ENCODE peak calls at places on chromosomes 4 and X, in ten cellular contexts. J, G, T, R, W, M, Z, B, F and Y are unnamed samples.

GRCh38 chr4:175215657-175216056 is 297.5 kb downstream of the ADAM29 start:
- DNase-seq in J (no peak), G (no peak), T (no peak), R (no peak), W (no peak), M (no peak), Z (no peak), B (no peak), F (no peak), Y (no peak)

GRCh38 chr4:182748949-182749348 is 168.2 kb downstream of the DCTD start:
- DNase-seq in J (no peak), G (no peak), T (no peak), R (no peak), W (no peak), M (no peak), Z (no peak), B (no peak), F (no peak), Y (no peak)

GRCh38 chrX:79259073-79259689 is 108.0 kb downstream of the ITM2A start:
- DNase-seq in J (no peak), G (no peak), T (peak), R (peak), W (peak), M (peak), Z (no peak), B (no peak), F (no peak), Y (peak)

GRCh38 chr4:26885912-26886274 is 25.3 kb downstream of the STIM2 start:
- DNase-seq in J (no peak), G (no peak), T (peak), R (peak), W (no peak), M (peak), Z (no peak), B (no peak), F (no peak), Y (no peak)

GRCh38 chr4:186226521-186227189 is 652 bp upstream of the KLKB1 start:
- DNase-seq in J (peak), G (no peak), T (no peak), R (no peak), W (no peak), M (no peak), Z (no peak), B (no peak), F (no peak), Y (no peak)

GRCh38 chrX:97797076-97797475 is 913.4 kb downstream of the RPA4 start:
- DNase-seq in J (no peak), G (no peak), T (no peak), R (no peak), W (no peak), M (no peak), Z (no peak), B (no peak), F (no peak), Y (no peak)

GRCh38 chrX:56726609-56727008 is 2.4 kb upstream of the NBDY start:
- DNase-seq in J (no peak), G (no peak), T (no peak), R (peak), W (no peak), M (peak), Z (no peak), B (no peak), F (no peak), Y (no peak)

GRCh38 chr4:134328741-134329140 is 127.2 kb upstream of the PABPC4L start:
- DNase-seq in J (no peak), G (no peak), T (no peak), R (no peak), W (no peak), M (no peak), Z (no peak), B (no peak), F (no peak), Y (no peak)

GRCh38 chr4:17762705-17763104 is 18.7 kb downstream of the FAM184B start:
- DNase-seq in J (no peak), G (no peak), T (no peak), R (no peak), W (no peak), M (peak), Z (no peak), B (no peak), F (no peak), Y (no peak)

GRCh38 chr4:19399001-19399400 is 852.7 kb upstream of the SLIT2 start:
- DNase-seq in J (no peak), G (no peak), T (no peak), R (no peak), W (no peak), M (no peak), Z (no peak), B (no peak), F (no peak), Y (no peak)

GRCh38 chr4:127856485-127857447 is 23.9 kb upstream of the PLK4 start:
- DNase-seq in J (no peak), G (no peak), T (no peak), R (no peak), W (no peak), M (no peak), Z (no peak), B (no peak), F (no peak), Y (no peak)

GRCh38 chr4:77473509-77473908 is 132.1 kb upstream of the CXCL13 start:
- DNase-seq in J (no peak), G (no peak), T (no peak), R (no peak), W (no peak), M (no peak), Z (no peak), B (no peak), F (no peak), Y (no peak)

GRCh38 chr4:972651-973424 is 531 bp downstream of the DGKQ start:
- DNase-seq in J (no peak), G (peak), T (peak), R (peak), W (peak), M (peak), Z (no peak), B (no peak), F (peak), Y (peak)

GRCh38 chr4:184397516-184398163 is 76.7 kb downstream of the IRF2 start:
- DNase-seq in J (peak), G (no peak), T (no peak), R (no peak), W (no peak), M (no peak), Z (peak), B (no peak), F (no peak), Y (no peak)

GRCh38 chr4:6999172-7000086 is 43.7 kb upstream of the TADA2B start:
- DNase-seq in J (no peak), G (no peak), T (no peak), R (no peak), W (no peak), M (peak), Z (no peak), B (no peak), F (no peak), Y (no peak)

GRCh38 chrX:18643243-18643642 is 28.7 kb downstream of the RS1 start:
- DNase-seq in J (no peak), G (peak), T (no peak), R (no peak), W (no peak), M (no peak), Z (no peak), B (no peak), F (no peak), Y (no peak)

GRCh38 chr4:76211769-76212168 is 1.9 kb downstream of the SCARB2 start:
- DNase-seq in J (no peak), G (no peak), T (no peak), R (no peak), W (no peak), M (no peak), Z (no peak), B (no peak), F (no peak), Y (no peak)

GRCh38 chrX:49878834-49879655 is at the start of gene USP27X:
- DNase-seq in J (peak), G (peak), T (peak), R (peak), W (peak), M (peak), Z (peak), B (no peak), F (peak), Y (peak)

GRCh38 chrX:30733852-30734660 is 80.8 kb downstream of the GK start:
- DNase-seq in J (no peak), G (no peak), T (no peak), R (no peak), W (no peak), M (no peak), Z (no peak), B (no peak), F (no peak), Y (no peak)

GRCh38 chrX:6227445-6227820 is 1.2 kb downstream of the NLGN4X start:
- DNase-seq in J (no peak), G (no peak), T (no peak), R (no peak), W (no peak), M (no peak), Z (no peak), B (no peak), F (no peak), Y (no peak)

GRCh38 chr4:86338989-86339388 is 20.9 kb downstream of the MAPK10 start:
- DNase-seq in J (no peak), G (no peak), T (no peak), R (no peak), W (no peak), M (no peak), Z (no peak), B (no peak), F (no peak), Y (no peak)

GRCh38 chrX:18934708-18935107 is 49.2 kb downstream of the PHKA2 start:
- DNase-seq in J (no peak), G (no peak), T (no peak), R (no peak), W (no peak), M (no peak), Z (no peak), B (no peak), F (no peak), Y (no peak)

GRCh38 chr4:90536408-90536807 is 409.2 kb downstream of the CCSER1 start:
- DNase-seq in J (no peak), G (no peak), T (no peak), R (no peak), W (no peak), M (no peak), Z (no peak), B (no peak), F (no peak), Y (no peak)

GRCh38 chrX:7278356-7278755 is 130.4 kb upstream of the PUDP start:
- DNase-seq in J (no peak), G (no peak), T (no peak), R (no peak), W (no peak), M (no peak), Z (no peak), B (no peak), F (no peak), Y (no peak)

GRCh38 chrX:96480081-96480480 is 204.6 kb upstream of the DIAPH2 start:
- DNase-seq in J (no peak), G (no peak), T (no peak), R (no peak), W (no peak), M (no peak), Z (no peak), B (no peak), F (no peak), Y (no peak)

GRCh38 chr4:107733431-107733925 is 13.4 kb upstream of the PAPSS1 start:
- DNase-seq in J (no peak), G (no peak), T (no peak), R (no peak), W (no peak), M (no peak), Z (no peak), B (no peak), F (no peak), Y (no peak)

GRCh38 chr4:1684756-1685603 is 867 bp upstream of the FAM53A start:
- DNase-seq in J (no peak), G (peak), T (no peak), R (no peak), W (no peak), M (no peak), Z (no peak), B (no peak), F (no peak), Y (no peak)

GRCh38 chr4:71287305-71287704 is 51.5 kb upstream of the SLC4A4 start:
- DNase-seq in J (no peak), G (no peak), T (no peak), R (no peak), W (no peak), M (no peak), Z (no peak), B (no peak), F (no peak), Y (no peak)

GRCh38 chrX:22300130-22300529 is 27.4 kb downstream of the CBLL2 start:
- DNase-seq in J (no peak), G (no peak), T (no peak), R (no peak), W (no peak), M (no peak), Z (no peak), B (no peak), F (no peak), Y (no peak)

GRCh38 chr4:153940916-153941315 is 152.0 kb upstream of the SFRP2 start:
- DNase-seq in J (no peak), G (no peak), T (no peak), R (no peak), W (no peak), M (no peak), Z (no peak), B (no peak), F (no peak), Y (no peak)

GRCh38 chr4:31657859-31658258 is 937.7 kb downstream of the PCDH7 start:
- DNase-seq in J (no peak), G (no peak), T (no peak), R (no peak), W (no peak), M (no peak), Z (no peak), B (no peak), F (no peak), Y (no peak)

GRCh38 chr4:76589872-76590846 is 155.1 kb downstream of the SHROOM3 start:
- DNase-seq in J (no peak), G (peak), T (no peak), R (no peak), W (no peak), M (no peak), Z (no peak), B (no peak), F (no peak), Y (no peak)

GRCh38 chr4:40934671-40935070 is 184.9 kb downstream of the NSUN7 start:
- DNase-seq in J (no peak), G (no peak), T (no peak), R (no peak), W (no peak), M (no peak), Z (peak), B (no peak), F (no peak), Y (no peak)

GRCh38 chr4:128416921-128417320 is 129.3 kb upstream of the PGRMC2 start:
- DNase-seq in J (no peak), G (no peak), T (no peak), R (no peak), W (no peak), M (no peak), Z (no peak), B (no peak), F (no peak), Y (no peak)

GRCh38 chr4:80254114-80254513 is 12.3 kb upstream of the FGF5 start:
- DNase-seq in J (no peak), G (no peak), T (no peak), R (no peak), W (no peak), M (no peak), Z (no peak), B (no peak), F (no peak), Y (no peak)

GRCh38 chrX:134734343-134735001 is 76.2 kb upstream of the PLAC1 start:
- DNase-seq in J (no peak), G (no peak), T (no peak), R (no peak), W (no peak), M (no peak), Z (no peak), B (no peak), F (no peak), Y (no peak)